ENCODE peak calls at places on chromosomes 5 and 9, in nine cellular contexts. D, W, E, P, Z, B, S, F and R are unnamed samples.

GRCh38 chr5:106312360-106312759 is 1358.4 kb downstream of the EFNA5 start:
- DNase-seq in D (no peak), W (no peak), E (no peak), P (no peak), Z (no peak), B (no peak), S (no peak), F (no peak), R (no peak)

GRCh38 chr5:137186759-137187461 is 312.2 kb downstream of the SPOCK1 start:
- DNase-seq in D (no peak), W (no peak), E (no peak), P (no peak), Z (peak), B (no peak), S (peak), F (no peak), R (no peak)

GRCh38 chr9:99690573-99690972 is 131.1 kb upstream of the NR4A3 start:
- DNase-seq in D (peak), W (no peak), E (no peak), P (no peak), Z (no peak), B (no peak), S (no peak), F (no peak), R (no peak)

GRCh38 chr5:106321242-106321641 is 1349.5 kb downstream of the EFNA5 start:
- DNase-seq in D (no peak), W (no peak), E (no peak), P (peak), Z (no peak), B (no peak), S (no peak), F (no peak), R (no peak)

GRCh38 chr9:20117482-20117881 is 328.6 kb upstream of the SLC24A2 start:
- DNase-seq in D (no peak), W (no peak), E (no peak), P (no peak), Z (no peak), B (no peak), S (no peak), F (no peak), R (no peak)

GRCh38 chr5:125607018-125607417 is 816.2 kb upstream of the GRAMD2B start:
- DNase-seq in D (no peak), W (no peak), E (no peak), P (peak), Z (no peak), B (no peak), S (no peak), F (no peak), R (no peak)

GRCh38 chr9:137982132-137982666 is 104.6 kb downstream of the CACNA1B start:
- DNase-seq in D (no peak), W (no peak), E (no peak), P (no peak), Z (no peak), B (no peak), S (no peak), F (no peak), R (no peak)

GRCh38 chr5:41087461-41087860 is 16.3 kb upstream of the MROH2B start:
- DNase-seq in D (no peak), W (no peak), E (no peak), P (no peak), Z (peak), B (no peak), S (no peak), F (no peak), R (no peak)

GRCh38 chr5:132429451-132430440 is 60.2 kb downstream of the SLC22A5 start:
- DNase-seq in D (no peak), W (no peak), E (no peak), P (no peak), Z (no peak), B (no peak), S (no peak), F (no peak), R (no peak)

GRCh38 chr5:66882592-66883227 is 286.5 kb downstream of the MAST4 start:
- DNase-seq in D (no peak), W (no peak), E (no peak), P (no peak), Z (no peak), B (peak), S (no peak), F (no peak), R (peak)

GRCh38 chr5:170357853-170358497 is 31.2 kb downstream of the KCNMB1 start:
- DNase-seq in D (no peak), W (no peak), E (peak), P (peak), Z (no peak), B (no peak), S (no peak), F (no peak), R (no peak)

GRCh38 chr5:759111-759741 is 25.3 kb downstream of the ZDHHC11B start:
- DNase-seq in D (peak), W (no peak), E (peak), P (no peak), Z (no peak), B (no peak), S (no peak), F (no peak), R (peak)

GRCh38 chr9:136324501-136325300 is 2.6 kb upstream of the GPSM1 start:
- DNase-seq in D (peak), W (no peak), E (peak), P (no peak), Z (no peak), B (no peak), S (no peak), F (no peak), R (peak)

GRCh38 chr5:19790811-19791466 is 197.1 kb downstream of the CDH18 start:
- DNase-seq in D (no peak), W (no peak), E (no peak), P (no peak), Z (no peak), B (no peak), S (no peak), F (no peak), R (no peak)

GRCh38 chr5:19795218-19795617 is 192.8 kb downstream of the CDH18 start:
- DNase-seq in D (peak), W (no peak), E (no peak), P (no peak), Z (no peak), B (no peak), S (no peak), F (no peak), R (no peak)
- TF ChIP-seq CTCF in D (peak), W (no peak), E (no peak), P (no peak), Z (peak), B (no peak), S (no peak), F (peak), R (no peak)

GRCh38 chr5:29077451-29077850 is 2039.1 kb upstream of the CDH9 start:
- DNase-seq in D (no peak), W (no peak), E (no peak), P (no peak), Z (no peak), B (no peak), S (no peak), F (no peak), R (no peak)

GRCh38 chr5:29085142-29085541 is 2046.8 kb upstream of the CDH9 start:
- DNase-seq in D (no peak), W (no peak), E (no peak), P (no peak), Z (no peak), B (no peak), S (no peak), F (no peak), R (no peak)

DNA sequence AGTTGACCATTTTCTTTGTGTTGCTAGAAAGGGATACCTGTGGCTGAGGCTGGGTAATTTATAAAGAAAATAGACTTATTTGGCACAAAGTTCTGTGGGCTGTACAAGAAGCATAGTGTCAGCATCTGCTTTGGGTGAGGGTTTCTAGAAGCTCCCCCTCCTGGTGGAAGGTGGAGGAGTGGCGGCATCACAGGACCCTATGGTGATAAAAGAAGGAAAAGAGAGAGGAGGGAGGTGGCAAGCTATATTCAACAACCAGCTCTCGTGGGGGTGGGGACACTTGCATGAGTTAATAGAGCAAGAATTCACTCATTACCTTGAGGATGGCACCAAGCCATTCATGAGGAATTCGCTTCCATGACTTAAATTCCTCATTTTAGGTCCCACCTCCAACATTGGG is 2041.4 kb upstream of the CDH9 start:
- DNase-seq in D (peak), W (no peak), E (no peak), P (peak), Z (no peak), B (no peak), S (no peak), F (no peak), R (peak)
- TF ChIP-seq CTCF in D (peak), W (no peak), E (no peak), P (peak), Z (no peak), B (no peak), S (no peak), F (peak), R (peak)

GRCh38 chr9:113508111-113508749 is 44.7 kb downstream of the RGS3 start:
- DNase-seq in D (no peak), W (peak), E (no peak), P (peak), Z (peak), B (no peak), S (peak), F (no peak), R (peak)
- TF ChIP-seq CTCF in D (peak), W (no peak), E (no peak), P (no peak), Z (peak), B (peak), S (peak), F (peak), R (no peak)

GRCh38 chr5:62722360-62722759 is 143.7 kb downstream of the LRRC70 start:
- DNase-seq in D (no peak), W (no peak), E (no peak), P (no peak), Z (no peak), B (no peak), S (no peak), F (no peak), R (no peak)
- TF ChIP-seq CTCF in D (peak), W (no peak), E (no peak), P (no peak), Z (no peak), B (no peak), S (no peak), F (no peak), R (no peak)

GRCh38 chr5:2848634-2849033 is 97.2 kb upstream of the IRX2 start:
- DNase-seq in D (peak), W (no peak), E (no peak), P (no peak), Z (no peak), B (no peak), S (no peak), F (no peak), R (no peak)
- TF ChIP-seq CTCF in D (peak), W (no peak), E (no peak), P (no peak), Z (no peak), B (no peak), S (no peak), F (no peak), R (no peak)

DNA sequence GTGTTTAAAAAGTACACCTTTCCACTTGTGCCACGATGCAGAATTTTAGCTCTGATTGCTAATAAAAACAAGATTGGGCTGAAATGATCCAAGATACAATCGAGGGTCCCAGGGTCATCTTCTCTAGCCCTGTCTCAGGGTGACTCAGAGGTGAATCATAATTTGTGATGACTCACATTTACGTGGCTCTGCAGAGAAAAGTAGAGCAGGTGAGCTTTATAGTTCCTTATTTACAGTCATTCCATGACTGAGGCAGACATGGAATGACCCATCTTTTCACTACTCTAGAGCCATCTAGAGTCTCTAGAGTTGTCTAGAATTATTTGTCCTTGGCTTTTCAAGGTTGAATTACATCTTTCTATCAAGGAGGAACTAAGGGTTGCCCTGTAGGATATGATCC is 155.2 kb downstream of the GAS1 start:
- DNase-seq in D (no peak), W (no peak), E (no peak), P (no peak), Z (no peak), B (no peak), S (peak), F (peak), R (peak)
- TF ChIP-seq CTCF in D (no peak), W (no peak), E (no peak), P (no peak), Z (no peak), B (no peak), S (no peak), F (no peak), R (no peak)

GRCh38 chr9:70593241-70593640 is 178.8 kb upstream of the KLF9 start:
- DNase-seq in D (no peak), W (no peak), E (no peak), P (no peak), Z (no peak), B (no peak), S (no peak), F (no peak), R (no peak)
- TF ChIP-seq CTCF in D (no peak), W (no peak), E (no peak), P (no peak), Z (no peak), B (no peak), S (no peak), F (no peak), R (no peak)

GRCh38 chr9:96620832-96621269 is 1.2 kb upstream of the CDC14B start:
- DNase-seq in D (peak), W (no peak), E (no peak), P (peak), Z (no peak), B (no peak), S (no peak), F (no peak), R (no peak)
- TF ChIP-seq CTCF in D (peak), W (no peak), E (no peak), P (no peak), Z (no peak), B (no peak), S (no peak), F (no peak), R (no peak)

DNA sequence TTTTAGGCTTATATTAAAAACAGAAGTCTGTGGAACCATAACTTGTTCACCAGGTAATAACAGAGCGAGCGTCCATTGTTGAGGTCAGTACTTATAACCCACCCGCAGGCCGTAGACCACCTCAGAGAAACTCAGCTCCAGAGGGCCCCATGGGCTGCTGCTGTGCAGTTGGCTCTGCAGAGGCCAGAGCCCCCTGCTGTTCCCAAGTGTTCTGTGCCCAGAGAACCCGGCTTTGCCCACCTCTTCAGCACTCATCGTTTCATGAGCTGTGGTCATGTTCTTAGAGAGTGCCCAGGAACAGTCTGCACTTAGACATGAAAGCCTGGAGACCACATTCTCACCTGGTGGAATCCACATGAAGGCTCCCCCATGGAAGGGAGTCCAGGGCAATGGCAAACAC is 50.4 kb upstream of the SLC2A8 start:
- DNase-seq in D (no peak), W (peak), E (no peak), P (no peak), Z (no peak), B (no peak), S (no peak), F (no peak), R (no peak)
- TF ChIP-seq CTCF in D (no peak), W (no peak), E (no peak), P (no peak), Z (no peak), B (no peak), S (peak), F (no peak), R (peak)

GRCh38 chr5:157823655-157824054 is 35.3 kb downstream of the CLINT1 start:
- DNase-seq in D (no peak), W (no peak), E (no peak), P (no peak), Z (no peak), B (no peak), S (no peak), F (no peak), R (no peak)

GRCh38 chr5:157827429-157827828 is 31.5 kb downstream of the CLINT1 start:
- DNase-seq in D (no peak), W (no peak), E (no peak), P (no peak), Z (peak), B (no peak), S (no peak), F (no peak), R (no peak)

GRCh38 chr5:157828031-157828948 is 30.7 kb downstream of the CLINT1 start:
- DNase-seq in D (no peak), W (no peak), E (no peak), P (no peak), Z (no peak), B (no peak), S (no peak), F (no peak), R (no peak)

GRCh38 chr5:157828949-157829639 is 29.9 kb downstream of the CLINT1 start:
- DNase-seq in D (peak), W (no peak), E (no peak), P (peak), Z (no peak), B (no peak), S (no peak), F (no peak), R (no peak)
- TF ChIP-seq CTCF in D (peak), W (no peak), E (no peak), P (peak), Z (peak), B (peak), S (peak), F (peak), R (peak)